ENCODE peak calls at places on chromosomes 13 and 19, in five cellular contexts. I is cardiac fibroblast, B is lower lobe of right lung, V is left ventricle myocardium inferior, C is endothelial cell. E is an unnamed sample.

GRCh38 chr13:114309806-114310410 is 4.4 kb upstream of the CHAMP1 start:
- DNase-seq in I (no peak), B (no peak), V (no peak), C (no peak), E (no peak)

GRCh38 chr19:13015361-13016231 is 20.3 kb downstream of the NFIX start:
- DNase-seq in I (peak), B (no peak), V (no peak), C (no peak), E (no peak)

GRCh38 chr19:40530091-40530901 is 46.4 kb upstream of the SHKBP1 start:
- DNase-seq in I (no peak), B (no peak), V (no peak), C (peak), E (no peak)

GRCh38 chr13:41693434-41693833 is 236.1 kb downstream of the RGCC start:
- DNase-seq in I (no peak), B (no peak), V (no peak), C (no peak), E (no peak)

GRCh38 chr13:94454906-94455305 is 24.6 kb downstream of the DCT start:
- DNase-seq in I (no peak), B (no peak), V (no peak), C (no peak), E (no peak)

GRCh38 chr19:40932008-40932959 is 50.3 kb upstream of the CYP2A7 start:
- DNase-seq in I (no peak), B (no peak), V (no peak), C (no peak), E (no peak)

GRCh38 chr19:38557205-38557799 is 60.5 kb downstream of the MAP4K1 start:
- DNase-seq in I (no peak), B (peak), V (no peak), C (no peak), E (no peak)

GRCh38 chr13:30045916-30046704 is 195.7 kb upstream of the UBL3 start:
- DNase-seq in I (peak), B (no peak), V (no peak), C (no peak), E (no peak)

GRCh38 chr13:75458696-75459422 is 23.1 kb downstream of the TBC1D4 start:
- DNase-seq in I (peak), B (peak), V (peak), C (peak), E (no peak)

GRCh38 chr19:55377356-55378131 is 918 bp downstream of the TMEM190 start:
- DNase-seq in I (no peak), B (no peak), V (no peak), C (no peak), E (no peak)

GRCh38 chr19:10878253-10878652 is 6.9 kb downstream of the CARM1 start:
- DNase-seq in I (no peak), B (no peak), V (no peak), C (no peak), E (no peak)

GRCh38 chr13:113405481-113406300 is 41.8 kb upstream of the GRTP1 start:
- DNase-seq in I (no peak), B (no peak), V (no peak), C (no peak), E (no peak)

GRCh38 chr19:49691243-49692101 is 556 bp downstream of the CPT1C start:
- DNase-seq in I (peak), B (peak), V (peak), C (peak), E (no peak)

GRCh38 chr13:64248371-64249065 is 2832.9 kb upstream of the PCDH20 start:
- DNase-seq in I (peak), B (no peak), V (no peak), C (no peak), E (no peak)

GRCh38 chr19:55638864-55639359 is 1.9 kb upstream of the ZNF580 start:
- DNase-seq in I (peak), B (no peak), V (no peak), C (peak), E (no peak)

GRCh38 chr19:29467824-29468401 is 57.9 kb upstream of the VSTM2B start:
- DNase-seq in I (peak), B (no peak), V (no peak), C (no peak), E (no peak)

GRCh38 chr19:16447015-16447384 is 24.8 kb downstream of the EPS15L1 start:
- DNase-seq in I (peak), B (peak), V (peak), C (no peak), E (peak)

GRCh38 chr13:114155923-114156883 is 22.9 kb upstream of the CFAP97D2 start:
- DNase-seq in I (no peak), B (no peak), V (no peak), C (no peak), E (no peak)

GRCh38 chr13:37418490-37418889 is 180.1 kb downstream of the POSTN start:
- DNase-seq in I (no peak), B (no peak), V (no peak), C (no peak), E (no peak)

GRCh38 chr13:61286148-61286745 is 129.4 kb downstream of the PCDH20 start:
- DNase-seq in I (no peak), B (no peak), V (no peak), C (peak), E (no peak)
- TF ChIP-seq CTCF in I (no peak), B (no peak), V (peak), C (peak), E (no peak)

GRCh38 chr13:46071590-46072249 is 19.2 kb upstream of the ZC3H13 start:
- DNase-seq in I (no peak), B (no peak), V (no peak), C (peak), E (no peak)
- TF ChIP-seq CTCF in I (no peak), B (no peak), V (no peak), C (no peak), E (no peak)

GRCh38 chr19:33130433-33130832 is 1.5 kb upstream of the WDR88 start:
- DNase-seq in I (no peak), B (no peak), V (no peak), C (no peak), E (no peak)

GRCh38 chr19:33133438-33134031 is 1.6 kb downstream of the WDR88 start:
- DNase-seq in I (peak), B (no peak), V (no peak), C (no peak), E (no peak)

GRCh38 chr19:33132021-33132420 is at the start of gene WDR88:
- DNase-seq in I (no peak), B (no peak), V (no peak), C (no peak), E (no peak)

GRCh38 chr19:33134571-33135041 is 2.7 kb downstream of the WDR88 start:
- DNase-seq in I (no peak), B (no peak), V (no peak), C (no peak), E (no peak)

DNA sequence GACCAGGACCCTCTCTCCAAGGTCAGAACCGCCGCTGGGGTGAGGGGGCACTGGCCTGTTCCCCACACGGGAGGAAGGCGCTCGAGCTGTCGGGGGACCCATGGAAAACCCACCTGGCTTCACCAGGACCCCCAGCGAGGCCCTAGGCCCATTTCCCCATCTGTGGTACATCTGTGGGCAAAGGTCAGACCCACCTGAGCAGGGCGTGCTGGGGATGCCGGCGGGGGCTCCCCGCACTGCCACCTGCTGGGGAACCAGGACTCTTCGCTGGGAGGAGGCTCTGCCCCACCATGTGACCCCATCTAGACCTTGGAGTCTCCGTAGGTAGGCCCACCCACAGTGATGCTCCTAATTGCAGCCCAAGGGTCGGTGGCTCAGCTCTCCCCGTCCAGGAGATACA is 511 bp downstream of the WDR88 start:
- DNase-seq in I (no peak), B (no peak), V (no peak), C (peak), E (no peak)
- TF ChIP-seq CTCF in I (peak), B (no peak), V (no peak), C (peak), E (no peak)

DNA sequence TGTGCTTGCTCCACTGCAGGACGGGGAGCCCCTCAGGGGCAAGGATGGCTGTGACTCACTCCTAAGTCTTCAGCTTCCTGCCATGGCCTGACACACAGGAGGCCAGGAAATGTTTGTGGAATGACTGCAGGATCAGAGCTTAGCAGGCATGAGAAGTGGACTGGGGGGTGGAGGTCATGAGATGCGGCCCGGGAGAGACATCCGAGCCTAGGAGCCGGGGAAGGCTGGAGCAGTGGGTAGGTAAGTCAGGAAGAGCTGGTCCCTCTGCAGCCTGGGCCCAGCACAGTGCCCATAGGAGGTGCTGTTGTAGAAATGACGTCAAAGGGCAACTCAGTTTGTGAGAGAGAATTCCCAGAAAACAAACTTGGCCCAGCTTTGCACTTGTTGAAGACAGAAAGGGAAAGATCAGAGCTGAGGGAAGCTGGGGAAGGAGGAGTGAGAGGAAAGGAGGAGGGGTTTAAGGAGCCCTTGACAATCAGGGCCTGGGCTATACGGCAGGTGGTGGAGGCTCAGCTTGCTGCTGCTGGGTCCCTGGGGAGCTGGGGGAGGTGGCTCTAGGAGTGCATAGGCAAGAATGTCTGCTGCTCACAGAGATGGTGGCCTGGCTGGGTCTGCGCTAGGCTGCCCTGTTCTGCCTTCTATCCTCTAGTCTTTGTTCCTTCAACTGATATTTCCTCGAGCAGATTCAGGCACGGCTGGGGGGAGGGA is 18.5 kb downstream of the POU2F2 start:
- DNase-seq in I (peak), B (no peak), V (no peak), C (peak), E (peak)
- TF ChIP-seq CTCF in I (peak), B (no peak), V (no peak), C (no peak), E (peak)

DNA sequence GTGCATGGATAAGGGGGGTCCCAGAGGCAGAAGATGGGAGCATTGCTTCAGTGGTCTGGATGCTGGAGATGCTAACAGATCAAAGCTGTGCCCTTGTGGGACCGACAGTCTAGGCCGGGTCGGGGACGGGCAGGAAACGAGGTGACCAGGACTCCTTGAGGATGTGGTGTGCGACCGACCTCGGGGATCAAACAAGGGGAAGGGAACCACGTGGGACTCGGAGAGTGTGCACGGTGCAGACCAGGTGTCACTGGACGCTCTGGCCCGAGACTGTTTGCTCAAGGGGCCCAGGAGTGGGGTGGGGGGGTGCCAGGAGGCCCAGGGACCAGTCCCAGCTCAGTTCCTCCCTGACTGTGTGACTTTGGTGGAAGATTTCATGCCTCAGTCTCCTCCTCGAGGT is 6.0 kb downstream of the NFIC start:
- DNase-seq in I (no peak), B (no peak), V (no peak), C (no peak), E (no peak)
- TF ChIP-seq CTCF in I (no peak), B (no peak), V (no peak), C (no peak), E (no peak)

GRCh38 chr13:99313941-99314340 is 6.7 kb upstream of the GPR183 start:
- DNase-seq in I (no peak), B (no peak), V (no peak), C (no peak), E (no peak)

GRCh38 chr13:99314640-99315176 is 7.5 kb upstream of the GPR183 start:
- DNase-seq in I (peak), B (no peak), V (no peak), C (no peak), E (no peak)

GRCh38 chr13:99316657-99317244 is 9.6 kb upstream of the GPR183 start:
- DNase-seq in I (no peak), B (peak), V (no peak), C (no peak), E (no peak)

GRCh38 chr13:99315186-99315585 is 8.0 kb upstream of the GPR183 start:
- DNase-seq in I (no peak), B (no peak), V (no peak), C (no peak), E (no peak)

DNA sequence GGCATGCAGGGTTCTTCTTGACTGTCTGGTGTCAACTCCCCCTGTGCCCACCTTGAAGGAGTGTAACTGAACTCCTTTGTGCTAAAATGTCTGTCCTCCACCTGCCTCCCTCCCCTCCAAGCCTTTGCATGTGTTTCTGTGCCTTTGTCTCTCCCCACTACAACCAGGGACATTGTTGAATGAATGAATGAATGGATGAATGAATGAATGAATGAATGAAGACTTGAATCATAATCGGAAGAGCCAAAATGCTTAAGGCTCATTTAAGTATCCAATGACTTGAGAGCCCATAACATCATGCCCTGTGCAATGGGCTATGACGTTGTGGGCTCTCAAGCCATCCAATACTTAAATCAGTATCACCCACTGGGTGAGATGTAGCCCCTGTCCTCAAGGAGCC is 9.0 kb upstream of the GPR183 start:
- DNase-seq in I (no peak), B (no peak), V (no peak), C (no peak), E (no peak)
- TF ChIP-seq CTCF in I (no peak), B (no peak), V (no peak), C (no peak), E (no peak)

GRCh38 chr13:31372454-31372853 is 172.7 kb downstream of the B3GLCT start:
- DNase-seq in I (no peak), B (no peak), V (no peak), C (no peak), E (no peak)
- TF ChIP-seq CTCF in I (no peak), B (no peak), V (no peak), C (no peak), E (no peak)

GRCh38 chr19:4647676-4648644 is 8.6 kb downstream of the TNFAIP8L1 start:
- DNase-seq in I (peak), B (no peak), V (peak), C (peak), E (no peak)
- TF ChIP-seq CTCF in I (peak), B (peak), V (peak), C (no peak), E (no peak)

GRCh38 chr19:6773323-6773931 is 919 bp downstream of the VAV1 start:
- DNase-seq in I (no peak), B (peak), V (peak), C (no peak), E (no peak)

GRCh38 chr19:6769006-6769637 is 1.9 kb upstream of the SH2D3A start:
- DNase-seq in I (peak), B (no peak), V (no peak), C (no peak), E (no peak)

GRCh38 chr19:6774821-6775707 is 2.6 kb downstream of the VAV1 start:
- DNase-seq in I (peak), B (no peak), V (no peak), C (no peak), E (no peak)

GRCh38 chr19:6772866-6773322 is 386 bp downstream of the VAV1 start:
- DNase-seq in I (no peak), B (no peak), V (no peak), C (no peak), E (no peak)

GRCh38 chr19:6772028-6772865 is at the start of gene VAV1:
- DNase-seq in I (no peak), B (peak), V (peak), C (no peak), E (no peak)
- TF ChIP-seq CTCF in I (no peak), B (no peak), V (no peak), C (no peak), E (no peak)

GRCh38 chr13:31909889-31910551 is 121.6 kb upstream of the FRY start:
- DNase-seq in I (peak), B (no peak), V (no peak), C (peak), E (no peak)

GRCh38 chr13:31910633-31911032 is 120.9 kb upstream of the FRY start:
- DNase-seq in I (no peak), B (no peak), V (no peak), C (no peak), E (no peak)

GRCh38 chr13:31912641-31913401 is 118.8 kb upstream of the FRY start:
- DNase-seq in I (no peak), B (no peak), V (no peak), C (no peak), E (no peak)

GRCh38 chr13:31914843-31915242 is 116.7 kb upstream of the FRY start:
- DNase-seq in I (no peak), B (no peak), V (no peak), C (no peak), E (no peak)

GRCh38 chr13:31913459-31913858 is 118.1 kb upstream of the FRY start:
- DNase-seq in I (peak), B (no peak), V (no peak), C (no peak), E (peak)
- TF ChIP-seq CTCF in I (peak), B (no peak), V (no peak), C (no peak), E (peak)

E was measured in AG09319.